ENCODE peak calls at places on chromosomes 12 and 14, in five cellular contexts. Y is HepG2, L is H1, N is IMR-90, T is A549. C is an unnamed sample.

GRCh38 chr14:70898346-70898745 is 8.9 kb upstream of the PCNX1 start:
- DNase-seq in Y (no peak), L (no peak), N (no peak), T (no peak), C (no peak)

GRCh38 chr14:21990116-21990515 is 316.5 kb upstream of the OR4E1 start:
- DNase-seq in Y (no peak), L (no peak), N (no peak), T (no peak), C (peak)

GRCh38 chr14:76827696-76828301 is 1.6 kb downstream of the LRRC74A start:
- DNase-seq in Y (no peak), L (no peak), N (no peak), T (no peak), C (no peak)

GRCh38 chr14:84864582-84865271 is 665.2 kb upstream of the FLRT2 start:
- DNase-seq in Y (no peak), L (no peak), N (no peak), T (no peak), C (no peak)

GRCh38 chr12:68207276-68207675 is 18.3 kb downstream of the IL26 start:
- DNase-seq in Y (no peak), L (no peak), N (no peak), T (no peak), C (no peak)

GRCh38 chr12:83666690-83667089 is 980.0 kb downstream of the TMTC2 start:
- DNase-seq in Y (no peak), L (no peak), N (no peak), T (no peak), C (no peak)

GRCh38 chr14:61178226-61179060 is 102.7 kb downstream of the TMEM30B start:
- DNase-seq in Y (peak), L (no peak), N (peak), T (peak), C (no peak)

GRCh38 chr12:129332286-129332685 is 479.0 kb downstream of the GLT1D1 start:
- DNase-seq in Y (no peak), L (no peak), N (no peak), T (no peak), C (no peak)

GRCh38 chr14:82239205-82239604 is 705.6 kb upstream of the SEL1L start:
- DNase-seq in Y (no peak), L (no peak), N (no peak), T (no peak), C (no peak)

GRCh38 chr14:95516554-95517209 is at the start of gene SYNE3:
- DNase-seq in Y (no peak), L (no peak), N (no peak), T (peak), C (peak)

GRCh38 chr12:46609671-46610070 is 216.1 kb downstream of the SLC38A4 start:
- DNase-seq in Y (no peak), L (no peak), N (no peak), T (no peak), C (no peak)

GRCh38 chr12:131087302-131087818 is 133.7 kb downstream of the ADGRD1 start:
- DNase-seq in Y (no peak), L (no peak), N (no peak), T (no peak), C (no peak)

GRCh38 chr14:66405158-66405557 is 81.0 kb upstream of the CCDC196 start:
- DNase-seq in Y (no peak), L (no peak), N (peak), T (no peak), C (peak)
- TF ChIP-seq MAFK in Y (no peak), L (no peak), N (no peak), T (no peak), C (no peak)

GRCh38 chr14:79510659-79511058 is 700.6 kb downstream of the DIO2 start:
- DNase-seq in Y (no peak), L (no peak), N (peak), T (no peak), C (no peak)
- TF ChIP-seq MAFK in Y (no peak), L (no peak), N (no peak), T (no peak), C (no peak)

GRCh38 chr14:65281991-65282908 is 130.3 kb upstream of the FUT8 start:
- DNase-seq in Y (no peak), L (peak), N (peak), T (no peak), C (no peak)
- TF ChIP-seq MAFK in Y (no peak), L (no peak), N (no peak), T (no peak), C (no peak)

GRCh38 chr12:122435186-122435585 is 12.7 kb upstream of the CLIP1 start:
- DNase-seq in Y (no peak), L (no peak), N (no peak), T (no peak), C (no peak)

DNA sequence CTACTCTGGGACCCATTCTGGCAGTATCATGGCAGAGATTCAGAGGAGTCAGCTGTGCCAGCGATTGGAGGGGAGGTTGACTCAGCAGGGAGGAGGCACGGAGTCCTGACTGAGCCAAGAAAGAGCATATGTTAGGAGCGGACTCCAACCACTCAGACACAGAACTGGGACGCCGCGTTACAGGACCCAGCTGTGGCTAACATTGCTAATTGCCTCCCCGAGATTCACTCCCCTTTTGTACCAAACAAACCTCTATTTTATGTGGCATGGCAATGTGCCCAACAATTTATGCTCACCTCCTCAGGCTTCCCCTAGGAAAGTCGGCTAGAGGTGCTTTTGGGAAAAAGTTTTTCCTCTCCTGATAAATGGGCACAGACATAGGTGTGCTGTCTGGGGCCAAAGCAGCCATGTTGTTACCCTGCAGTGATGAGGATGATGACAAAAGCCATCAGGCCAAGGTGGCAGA is 15.2 kb upstream of the CLIP1 start:
- DNase-seq in Y (no peak), L (no peak), N (peak), T (no peak), C (no peak)
- TF ChIP-seq MAFK in Y (no peak), L (no peak), N (no peak), T (no peak), C (no peak)

GRCh38 chr12:123572391-123572790 is 12.0 kb upstream of the TMED2 start:
- DNase-seq in Y (no peak), L (no peak), N (no peak), T (no peak), C (no peak)

GRCh38 chr12:123578243-123578642 is 6.1 kb upstream of the TMED2 start:
- DNase-seq in Y (no peak), L (no peak), N (no peak), T (no peak), C (no peak)

GRCh38 chr12:123573870-123574269 is 10.5 kb upstream of the TMED2 start:
- DNase-seq in Y (no peak), L (no peak), N (no peak), T (no peak), C (no peak)

GRCh38 chr12:123580772-123581171 is 3.6 kb upstream of the TMED2 start:
- DNase-seq in Y (no peak), L (no peak), N (peak), T (no peak), C (no peak)

GRCh38 chr12:123576611-123577010 is 7.7 kb upstream of the TMED2 start:
- DNase-seq in Y (no peak), L (no peak), N (peak), T (no peak), C (no peak)
- TF ChIP-seq MAFK in Y (no peak), L (no peak), N (no peak), T (no peak), C (no peak)

DNA sequence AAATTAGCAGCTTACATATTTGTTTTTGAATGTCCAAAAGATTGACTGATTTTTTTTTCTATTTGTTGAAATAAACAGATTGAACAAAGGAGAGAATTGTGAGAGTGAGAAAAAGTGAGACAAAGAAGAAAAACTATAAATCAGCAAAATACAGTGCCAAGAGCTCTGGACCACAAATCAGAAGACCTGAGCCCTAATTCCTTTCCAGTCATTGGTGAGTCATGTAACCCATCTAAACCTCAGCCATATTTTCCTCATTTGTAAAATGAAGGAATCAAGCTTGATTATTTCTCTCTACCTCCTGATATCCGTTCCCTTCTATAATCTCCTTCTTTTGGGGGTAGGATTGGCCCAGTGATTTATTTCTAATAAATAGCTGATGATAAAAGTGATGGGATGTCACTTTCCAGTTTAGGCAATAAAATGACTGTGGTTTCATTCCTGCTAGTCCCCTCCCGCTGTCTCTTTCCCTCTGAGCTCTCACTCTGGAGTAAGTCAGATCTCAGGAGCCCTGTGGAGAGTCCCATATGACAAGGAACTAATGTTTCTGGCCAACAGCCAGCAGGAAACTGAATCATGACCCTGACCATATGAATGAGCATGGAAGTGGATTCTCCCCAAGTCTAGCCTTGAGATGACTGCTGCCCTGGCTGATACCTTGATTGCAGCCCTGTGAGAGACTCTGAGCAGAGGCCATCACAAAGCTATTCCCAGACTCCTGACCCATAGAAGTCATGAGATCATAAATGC is 218.9 kb downstream of the ACSS3 start:
- DNase-seq in Y (no peak), L (no peak), N (peak), T (no peak), C (no peak)
- TF ChIP-seq MAFK in Y (no peak), L (no peak), N (no peak), T (no peak), C (no peak)